ENCODE peak calls at places on chromosomes 4 and X, in six cellular contexts. L is K562, X is HepG2, Q is NB4, Z is endothelial cell of umbilical vein, H is GM12878. W is an unnamed sample.

GRCh38 chr4:146916479-146917076 is 29.1 kb downstream of the TTC29 start:
- DNase-seq in L (peak), X (peak), Q (peak), Z (peak), H (peak), W (peak)

GRCh38 chr4:111945014-111945413 is 200.2 kb upstream of the FAM241A start:
- DNase-seq in L (no peak), X (no peak), Q (peak), Z (no peak), H (no peak), W (no peak)

GRCh38 chr4:2284934-2285664 is 23.2 kb upstream of the MXD4 start:
- DNase-seq in L (no peak), X (no peak), Q (peak), Z (peak), H (no peak), W (no peak)

GRCh38 chr4:60637976-60638375 is 562.1 kb upstream of the ADGRL3 start:
- DNase-seq in L (no peak), X (no peak), Q (no peak), Z (no peak), H (no peak), W (no peak)

GRCh38 chr4:156347412-156348075 is 393.9 kb upstream of the CTSO start:
- DNase-seq in L (no peak), X (no peak), Q (no peak), Z (no peak), H (no peak), W (no peak)

GRCh38 chr4:112145820-112146813 is 863 bp downstream of the FAM241A start:
- DNase-seq in L (peak), X (no peak), Q (peak), Z (peak), H (peak), W (peak)

GRCh38 chr4:68209003-68209402 is 36.5 kb downstream of the TMPRSS11B start:
- DNase-seq in L (no peak), X (no peak), Q (no peak), Z (no peak), H (no peak), W (no peak)

GRCh38 chr4:96603635-96604034 is 763.7 kb downstream of the PDHA2 start:
- DNase-seq in L (no peak), X (no peak), Q (no peak), Z (no peak), H (no peak), W (no peak)

GRCh38 chr4:113368056-113368455 is 318.6 kb downstream of the ANK2 start:
- DNase-seq in L (no peak), X (no peak), Q (no peak), Z (no peak), H (no peak), W (no peak)

GRCh38 chr4:17771284-17771908 is 10.0 kb downstream of the FAM184B start:
- DNase-seq in L (no peak), X (no peak), Q (no peak), Z (no peak), H (no peak), W (no peak)

GRCh38 chr4:187608001-187608421 is 387.6 kb upstream of the ZFP42 start:
- DNase-seq in L (no peak), X (no peak), Q (no peak), Z (peak), H (no peak), W (no peak)

GRCh38 chrX:826026-826425 is 195.4 kb downstream of the SHOX start:
- DNase-seq in L (no peak), X (no peak), Q (no peak), Z (no peak), H (no peak), W (no peak)

GRCh38 chr4:10736266-10736665 is 51.7 kb upstream of the CLNK start:
- DNase-seq in L (no peak), X (no peak), Q (no peak), Z (no peak), H (no peak), W (no peak)

GRCh38 chrX:11481035-11481434 is 184.7 kb downstream of the ARHGAP6 start:
- DNase-seq in L (no peak), X (no peak), Q (no peak), Z (no peak), H (no peak), W (no peak)

GRCh38 chr4:141464366-141464765 is 172.0 kb upstream of the IL15 start:
- DNase-seq in L (no peak), X (no peak), Q (no peak), Z (no peak), H (no peak), W (no peak)

GRCh38 chrX:10243056-10243455 is 86.3 kb downstream of the CLCN4 start:
- DNase-seq in L (no peak), X (no peak), Q (no peak), Z (peak), H (no peak), W (no peak)

GRCh38 chr4:40888916-40889315 is 139.2 kb downstream of the NSUN7 start:
- DNase-seq in L (no peak), X (no peak), Q (no peak), Z (no peak), H (no peak), W (no peak)

GRCh38 chr4:172073590-172073989 is 260.4 kb downstream of the GALNTL6 start:
- DNase-seq in L (no peak), X (no peak), Q (no peak), Z (no peak), H (no peak), W (no peak)

GRCh38 chrX:119622356-119623232 is 16.4 kb upstream of the NKRF start:
- DNase-seq in L (no peak), X (no peak), Q (no peak), Z (peak), H (no peak), W (no peak)

GRCh38 chr4:26860922-26861433 is 337 bp downstream of the STIM2 start:
- DNase-seq in L (no peak), X (peak), Q (peak), Z (no peak), H (no peak), W (no peak)

GRCh38 chr4:183571350-183572076 is 66.7 kb downstream of the ING2 start:
- DNase-seq in L (no peak), X (peak), Q (peak), Z (no peak), H (no peak), W (peak)

GRCh38 chrX:114626323-114626722 is 42.4 kb downstream of the HTR2C start:
- DNase-seq in L (peak), X (peak), Q (peak), Z (peak), H (no peak), W (peak)

GRCh38 chr4:24559032-24559821 is 25.1 kb downstream of the DHX15 start:
- DNase-seq in L (no peak), X (no peak), Q (no peak), Z (no peak), H (no peak), W (no peak)

GRCh38 chr4:177699365-177700213 is 257.4 kb upstream of the AGA start:
- DNase-seq in L (no peak), X (no peak), Q (no peak), Z (no peak), H (no peak), W (no peak)

GRCh38 chrX:856901-857300 is 226.3 kb downstream of the SHOX start:
- DNase-seq in L (no peak), X (no peak), Q (peak), Z (no peak), H (no peak), W (no peak)

GRCh38 chrX:106894392-106894909 is 8.7 kb downstream of the RIPPLY1 start:
- DNase-seq in L (peak), X (peak), Q (peak), Z (peak), H (no peak), W (peak)

GRCh38 chrX:48498374-48498809 is 10.4 kb upstream of the PORCN start:
- DNase-seq in L (no peak), X (no peak), Q (peak), Z (peak), H (no peak), W (no peak)

GRCh38 chrX:109840585-109840984 is 107.5 kb upstream of the ACSL4 start:
- DNase-seq in L (peak), X (peak), Q (peak), Z (no peak), H (no peak), W (peak)

GRCh38 chr4:172707622-172708021 is 461.0 kb upstream of the GALNT7 start:
- DNase-seq in L (no peak), X (no peak), Q (no peak), Z (no peak), H (no peak), W (no peak)

GRCh38 chr4:5019274-5019673 is at the start of gene CYTL1:
- DNase-seq in L (no peak), X (no peak), Q (peak), Z (peak), H (no peak), W (no peak)

GRCh38 chr4:5018603-5019002 is 655 bp downstream of the CYTL1 start:
- DNase-seq in L (no peak), X (no peak), Q (peak), Z (no peak), H (no peak), W (no peak)

GRCh38 chr4:5019796-5020195 is 538 bp upstream of the CYTL1 start:
- DNase-seq in L (no peak), X (no peak), Q (no peak), Z (no peak), H (no peak), W (no peak)

GRCh38 chr4:5020341-5020740 is 1.1 kb upstream of the CYTL1 start:
- DNase-seq in L (no peak), X (no peak), Q (no peak), Z (no peak), H (no peak), W (no peak)

DNA sequence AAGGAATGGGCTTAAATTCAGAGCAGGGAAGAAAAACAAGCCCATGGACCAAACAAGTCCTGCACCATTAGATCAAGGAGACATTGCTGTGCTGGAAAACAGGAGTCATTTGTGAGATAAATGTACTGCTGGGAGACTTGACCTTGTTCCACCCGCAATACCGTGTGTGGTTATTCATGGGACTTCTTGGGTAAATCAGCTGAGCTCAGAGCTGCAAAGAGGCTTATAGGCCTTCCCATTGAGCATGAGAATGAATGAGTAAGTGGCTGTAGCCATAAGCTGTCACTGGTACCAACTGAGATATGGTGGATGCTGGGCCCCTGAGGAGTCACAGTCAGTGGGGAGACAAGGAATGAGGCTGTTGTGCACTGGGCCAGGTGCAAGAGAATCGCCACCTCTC is 2.3 kb upstream of the CYTL1 start:
- DNase-seq in L (no peak), X (no peak), Q (peak), Z (no peak), H (no peak), W (no peak)
- TF ChIP-seq MYC in L (no peak), X (no peak), Q (no peak), Z (no peak), H (no peak), W (no peak)

DNA sequence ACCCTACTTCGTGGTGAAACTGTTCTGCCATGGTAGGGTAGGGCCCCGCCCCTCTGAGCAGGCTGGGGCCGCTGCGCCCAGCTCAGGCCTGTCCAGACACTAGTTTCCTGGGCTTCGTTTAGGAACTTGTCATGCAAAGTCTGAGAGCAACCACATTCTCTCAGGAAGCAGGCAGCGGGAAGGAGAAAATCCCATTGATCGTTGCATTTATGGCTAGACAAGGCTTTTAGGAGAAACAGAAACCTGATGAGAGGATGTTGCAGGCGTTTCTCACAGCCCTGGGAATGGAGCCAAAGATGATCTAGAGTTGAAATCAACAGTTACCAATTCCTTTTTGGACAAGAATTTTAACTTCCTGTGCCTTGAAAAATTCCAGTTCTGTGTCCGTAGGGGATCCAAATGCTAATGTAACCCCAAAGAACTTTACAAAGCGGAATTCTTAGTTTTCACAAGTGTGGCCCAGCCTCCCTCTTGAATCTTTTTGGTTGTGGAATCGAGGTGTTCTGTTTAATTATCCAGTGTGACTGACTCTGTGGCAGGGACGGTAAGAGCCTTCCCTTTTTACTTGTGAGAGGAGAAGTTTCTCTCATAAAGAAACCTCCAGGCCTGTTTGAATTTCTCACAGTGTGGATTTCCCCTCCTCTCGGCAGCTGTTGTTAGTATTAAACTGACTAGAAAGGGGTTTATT is 4.5 kb upstream of the CXCL9 start:
- DNase-seq in L (no peak), X (no peak), Q (no peak), Z (peak), H (peak), W (no peak)
- TF ChIP-seq MYC in L (no peak), X (no peak), Q (no peak), Z (no peak), H (no peak), W (no peak)

GRCh38 chr4:7797330-7797729 is 142.3 kb downstream of the AFAP1 start:
- DNase-seq in L (no peak), X (no peak), Q (no peak), Z (no peak), H (no peak), W (no peak)
- TF ChIP-seq MYC in L (no peak), X (no peak), Q (no peak), Z (no peak), H (no peak), W (no peak)

GRCh38 chr4:22910200-22910599 is 217.5 kb downstream of the GBA3 start:
- DNase-seq in L (no peak), X (no peak), Q (no peak), Z (no peak), H (no peak), W (no peak)
- TF ChIP-seq MYC in L (no peak), X (no peak), Q (no peak), Z (no peak), H (no peak), W (no peak)

DNA sequence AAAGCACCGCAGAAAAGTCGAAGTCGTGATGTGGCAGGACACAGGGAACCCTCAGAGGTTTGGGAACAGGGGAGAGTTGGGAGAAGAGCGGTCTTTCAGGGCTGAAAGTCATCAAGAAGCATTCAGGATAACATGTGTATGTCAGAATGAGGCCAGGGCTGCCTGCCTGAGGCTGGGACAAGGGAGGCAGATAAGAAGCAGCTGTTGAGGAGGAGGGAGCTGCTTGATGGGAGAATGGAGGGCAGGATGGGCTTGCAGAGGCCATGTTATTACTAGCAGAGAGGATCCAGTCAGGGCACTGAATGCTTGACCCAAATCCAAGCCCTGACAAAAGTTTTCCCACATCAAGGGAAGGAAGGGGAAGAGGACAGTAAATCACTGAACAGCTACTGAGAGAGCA is 132.0 kb downstream of the ATG4A start:
- DNase-seq in L (no peak), X (no peak), Q (no peak), Z (no peak), H (no peak), W (no peak)
- TF ChIP-seq MYC in L (no peak), X (no peak), Q (no peak), Z (no peak), H (no peak), W (no peak)

DNA sequence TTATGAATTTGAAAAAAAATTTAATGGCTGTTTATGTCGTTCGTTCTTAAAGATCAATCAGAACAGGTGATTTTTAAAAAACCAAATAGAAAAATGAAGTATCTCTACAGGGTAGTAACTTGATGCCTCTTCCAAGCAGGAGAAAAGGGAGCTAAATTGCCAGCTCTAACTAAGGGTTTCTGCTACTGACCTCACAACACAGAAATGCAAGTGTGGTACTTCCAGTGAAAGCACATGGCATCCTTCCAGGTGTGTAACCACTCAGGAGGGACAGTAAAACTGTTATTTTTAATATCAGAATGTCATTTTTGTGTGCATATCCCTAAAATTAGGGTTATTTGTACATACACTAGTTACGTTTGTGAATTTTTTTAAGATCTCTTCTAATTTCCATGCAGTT is 116.8 kb upstream of the ZCCHC13 start:
- DNase-seq in L (no peak), X (no peak), Q (no peak), Z (no peak), H (no peak), W (no peak)
- TF ChIP-seq MYC in L (no peak), X (no peak), Q (no peak), Z (no peak), H (no peak), W (no peak)

GRCh38 chrX:69615323-69615722 is 590 bp upstream of the EDA start:
- DNase-seq in L (no peak), X (no peak), Q (no peak), Z (no peak), H (no peak), W (no peak)

GRCh38 chrX:69614896-69615295 is 1.0 kb upstream of the EDA start:
- DNase-seq in L (no peak), X (no peak), Q (no peak), Z (no peak), H (no peak), W (no peak)

GRCh38 chrX:69615779-69616519 is at the start of gene EDA:
- DNase-seq in L (peak), X (peak), Q (peak), Z (peak), H (no peak), W (peak)

GRCh38 chrX:69618803-69619202 is 2.9 kb downstream of the EDA start:
- DNase-seq in L (no peak), X (peak), Q (peak), Z (peak), H (no peak), W (no peak)

DNA sequence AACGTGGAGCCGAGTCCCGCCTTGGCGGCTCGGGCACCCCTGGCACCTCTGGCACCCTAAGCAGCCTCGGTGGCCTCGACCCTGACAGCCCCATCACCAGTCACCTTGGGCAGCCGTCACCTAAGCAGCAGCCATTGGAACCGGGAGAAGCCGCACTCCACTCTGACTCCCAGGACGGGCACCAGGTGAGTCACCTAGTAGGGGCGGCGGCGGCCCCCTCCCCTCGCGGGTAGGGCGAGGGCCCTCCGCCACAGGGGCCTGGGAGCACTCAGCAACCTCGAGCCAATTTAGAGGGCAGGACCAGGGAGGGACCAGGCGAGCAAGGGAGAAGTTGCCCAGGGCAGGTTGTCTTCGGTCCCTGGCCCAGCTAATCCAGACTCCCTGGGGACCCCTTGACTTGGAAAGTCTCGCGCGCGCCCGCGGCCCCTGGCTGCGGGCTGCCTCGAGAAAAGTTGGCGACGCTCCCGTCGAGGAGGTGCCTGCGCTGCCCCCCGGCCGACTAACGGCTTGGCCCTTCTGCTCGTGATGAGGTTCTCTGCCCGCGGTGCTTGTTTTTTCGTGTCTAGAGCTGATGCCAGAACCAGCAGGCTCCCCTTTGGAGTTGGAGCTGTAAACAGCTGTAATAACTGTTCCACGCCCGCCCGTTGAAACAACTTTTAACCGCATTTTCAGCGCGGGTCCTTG is 749 bp downstream of the EDA start:
- DNase-seq in L (no peak), X (peak), Q (no peak), Z (peak), H (no peak), W (no peak)
- TF ChIP-seq MYC in L (no peak), X (no peak), Q (no peak), Z (no peak), H (no peak), W (no peak)

DNA sequence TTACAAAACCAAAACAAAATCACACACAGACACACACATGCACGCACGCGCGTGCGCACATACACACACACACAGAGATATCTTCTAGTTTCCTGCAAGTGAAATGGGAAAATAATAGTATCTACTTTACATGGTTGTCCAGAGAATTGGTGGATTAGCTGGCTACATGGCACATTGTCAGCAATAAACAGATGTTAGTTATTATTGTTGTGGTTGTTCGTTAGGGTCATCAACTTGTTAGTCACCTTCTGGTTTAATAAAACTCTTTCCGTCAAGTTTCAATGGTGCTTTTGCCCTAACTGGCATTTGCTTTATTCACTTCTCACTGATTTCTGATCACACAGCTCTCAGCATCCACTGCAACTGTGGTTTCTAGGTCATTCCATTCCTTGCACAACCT is 25.5 kb upstream of the RASL11B start:
- DNase-seq in L (no peak), X (no peak), Q (no peak), Z (no peak), H (no peak), W (no peak)
- TF ChIP-seq MYC in L (no peak), X (no peak), Q (no peak), Z (no peak), H (no peak), W (no peak)

DNA sequence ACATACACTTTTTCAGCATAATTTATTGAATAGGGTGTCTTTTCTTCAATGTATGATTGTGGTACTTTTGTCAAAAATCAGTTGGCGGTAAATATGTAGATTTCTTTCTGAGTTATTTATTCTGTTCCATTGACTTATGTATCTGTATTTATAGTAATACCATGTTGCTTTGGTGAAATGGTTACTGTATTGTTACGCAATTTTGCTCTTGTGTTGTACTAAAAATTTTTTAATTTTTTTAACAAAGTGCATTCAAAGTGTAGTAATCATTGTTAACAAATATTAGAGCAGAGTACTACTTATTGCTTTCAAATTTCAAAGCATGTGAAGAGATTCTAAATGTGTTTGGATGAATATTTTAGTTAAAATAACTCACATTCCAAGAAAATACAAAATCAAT is 915.4 kb downstream of the PCDH19 start:
- DNase-seq in L (no peak), X (no peak), Q (no peak), Z (no peak), H (no peak), W (no peak)
- TF ChIP-seq MYC in L (no peak), X (no peak), Q (no peak), Z (no peak), H (no peak), W (no peak)